ENCODE peak calls at places on chromosome 19, in ten cellular contexts. L, N, G, H, U, A, B, C, I and M are unnamed samples.

GRCh38 chr19:7868671-7869452 is 5.3 kb downstream of the PRR36 start:
- DNase-seq in L (peak; percentile 69), N (peak; percentile 92), G (peak; percentile 34), H (peak; percentile 96), U (peak; percentile 47), A (peak; percentile 87), B (peak; percentile 94), C (no peak), I (no peak), M (peak; percentile 96)

GRCh38 chr19:49390131-49390977 is 2.3 kb downstream of the KASH5 start:
- DNase-seq in L (no peak), N (no peak), G (no peak), H (peak; percentile 30), U (no peak), A (no peak), B (no peak), C (no peak), I (no peak), M (no peak)

GRCh38 chr19:56245062-56245740 is 27.3 kb upstream of the EDDM13 start:
- DNase-seq in L (no peak), N (no peak), G (no peak), H (no peak), U (no peak), A (no peak), B (no peak), C (no peak), I (no peak), M (no peak)

GRCh38 chr19:42140125-42140754 is 8.0 kb upstream of the POU2F2 start:
- DNase-seq in L (peak; percentile 76), N (no peak), G (peak; percentile 36), H (no peak), U (peak; percentile 2), A (peak; percentile 94), B (peak; percentile 87), C (no peak), I (no peak), M (no peak)

GRCh38 chr19:39595950-39596349 is 6.4 kb upstream of the LGALS13 start:
- DNase-seq in L (no peak), N (no peak), G (no peak), H (no peak), U (no peak), A (no peak), B (no peak), C (no peak), I (no peak), M (no peak)

GRCh38 chr19:47107953-47108746 is 5.4 kb downstream of the ZC3H4 start:
- DNase-seq in L (no peak), N (no peak), G (no peak), H (no peak), U (no peak), A (no peak), B (no peak), C (no peak), I (no peak), M (no peak)

GRCh38 chr19:38929929-38930775 is at the start of gene SARS2:
- DNase-seq in L (peak; percentile 93), N (peak; percentile 98), G (peak; percentile 88), H (peak; percentile 96), U (peak; percentile 94), A (peak; percentile 92), B (peak; percentile 97), C (peak; percentile 95), I (peak; percentile 78), M (peak; percentile 90)

GRCh38 chr19:44576843-44577565 is 36.4 kb upstream of the IGSF23 start:
- DNase-seq in L (peak; percentile 30), N (peak; percentile 32), G (peak; percentile 63), H (peak; percentile 29), U (no peak), A (no peak), B (no peak), C (peak; percentile 57), I (no peak), M (no peak)

GRCh38 chr19:18657590-18658365 is 20.9 kb downstream of the KLHL26 start:
- DNase-seq in L (peak; percentile 25), N (peak; percentile 85), G (no peak), H (no peak), U (peak; percentile 21), A (no peak), B (peak; percentile 69), C (peak; percentile 87), I (no peak), M (no peak)

GRCh38 chr19:15871570-15871969 is 26.3 kb downstream of the CYP4F2 start:
- DNase-seq in L (no peak), N (peak; percentile 46), G (no peak), H (peak; percentile 36), U (no peak), A (no peak), B (no peak), C (no peak), I (no peak), M (no peak)

GRCh38 chr19:15379083-15379995 is at the start of gene AKAP8:
- DNase-seq in L (peak; percentile 99), N (peak; percentile 99), G (peak; percentile 92), H (peak; percentile 99), U (peak; percentile 98), A (peak; percentile 98), B (peak; percentile 99), C (peak; percentile 99), I (peak; percentile 94), M (peak; percentile 96)

GRCh38 chr19:51810228-51810627 is 15.3 kb downstream of the FPR3 start:
- DNase-seq in L (no peak), N (no peak), G (no peak), H (no peak), U (no peak), A (no peak), B (no peak), C (no peak), I (no peak), M (no peak)

GRCh38 chr19:48632692-48633147 is 4.5 kb downstream of the DBP start:
- DNase-seq in L (no peak), N (no peak), G (peak; percentile 73), H (no peak), U (no peak), A (no peak), B (no peak), C (no peak), I (no peak), M (no peak)

GRCh38 chr19:42538841-42539709 is 10.8 kb upstream of the CEACAM1 start:
- DNase-seq in L (no peak), N (no peak), G (no peak), H (no peak), U (no peak), A (no peak), B (peak; percentile 32), C (no peak), I (no peak), M (no peak)

GRCh38 chr19:6639439-6639838 is 30.5 kb downstream of the TNFSF14 start:
- DNase-seq in L (no peak), N (no peak), G (peak; percentile 63), H (no peak), U (no peak), A (no peak), B (no peak), C (no peak), I (no peak), M (no peak)

GRCh38 chr19:12596927-12597548 is 13.6 kb downstream of the ZNF490 start:
- DNase-seq in L (peak; percentile 6), N (no peak), G (peak; percentile 6), H (no peak), U (peak; percentile 22), A (no peak), B (no peak), C (no peak), I (no peak), M (no peak)

GRCh38 chr19:35040826-35041547 is 534 bp upstream of the HPN start:
- DNase-seq in L (peak; percentile 82), N (no peak), G (peak; percentile 37), H (peak; percentile 38), U (peak; percentile 66), A (peak; percentile 73), B (peak; percentile 77), C (peak; percentile 94), I (no peak), M (no peak)

GRCh38 chr19:28485300-28485699 is 727.7 kb downstream of the UQCRFS1 start:
- DNase-seq in L (peak; percentile 52), N (no peak), G (peak; percentile 48), H (no peak), U (no peak), A (no peak), B (no peak), C (no peak), I (no peak), M (no peak)

GRCh38 chr19:47027586-47028371 is 8.1 kb downstream of the NPAS1 start:
- DNase-seq in L (no peak), N (no peak), G (no peak), H (no peak), U (no peak), A (no peak), B (no peak), C (no peak), I (no peak), M (no peak)